ENCODE peak calls at places on chromosomes 12 and 14, in ten cellular contexts. I is H9; V is SJCRH30; C is mesenchymal stem cell; N is activated CD4-positive, alpha-beta T cell treated with anti-CD3 and anti-CD28 coated beads for 1 hour; G is WTC11; O is keratinocyte; X is tibial nerve; Z is fibroblast of the conjunctiva; A is iPS DF 19.7. J is an unnamed sample.
A peak's percentile ranks its signal among the peaks of the same experiment; 100 is the strongest.

GRCh38 chr12:109868182-109869051 is 11.9 kb downstream of the GLTP start:
- DNase-seq in N (no peak), Z (no peak), I (no peak), V (no peak), A (no peak), X (no peak), G (no peak), C (no peak), O (no peak), J (no peak)

GRCh38 chr12:72995616-72996015 is 723.4 kb downstream of the TRHDE start:
- DNase-seq in V (no peak), G (no peak), N (no peak), A (no peak), X (no peak), O (no peak), C (no peak), I (no peak), Z (no peak), J (no peak)

GRCh38 chr12:104063712-104064030 is 660 bp upstream of the HCFC2 start:
- DNase-seq in G (no peak), V (no peak), C (peak; percentile 73), Z (no peak), X (peak; percentile 22), I (no peak), O (no peak), A (no peak), N (no peak), J (no peak)

GRCh38 chr14:99730876-99731351 is 46.8 kb downstream of the CYP46A1 start:
- DNase-seq in G (peak; percentile 10), Z (no peak), I (no peak), C (no peak), A (no peak), N (no peak), V (peak; percentile 1), X (no peak), O (no peak), J (no peak)

GRCh38 chr12:120196363-120196762 is 1.8 kb upstream of the GCN1 start:
- DNase-seq in C (peak; percentile 6), N (no peak), O (no peak), I (no peak), A (no peak), Z (no peak), X (no peak), G (no peak), V (no peak), J (no peak)

GRCh38 chr12:77521458-77522115 is 309.1 kb upstream of the NAV3 start:
- DNase-seq in O (no peak), X (no peak), I (no peak), Z (peak; percentile 2), A (no peak), G (no peak), N (no peak), V (no peak), C (no peak), J (no peak)

GRCh38 chr12:13915096-13915495 is 66.3 kb downstream of the GRIN2B start:
- DNase-seq in N (no peak), C (no peak), Z (no peak), O (no peak), A (no peak), X (no peak), V (no peak), G (no peak), I (no peak), J (no peak)

GRCh38 chr14:65019944-65020566 is 33.4 kb downstream of the FNTB start:
- DNase-seq in I (peak; percentile 42), G (no peak), V (peak; percentile 13), C (peak; percentile 81), N (no peak), X (peak; percentile 60), O (no peak), Z (peak; percentile 58), A (peak; percentile 15), J (peak; percentile 85)

GRCh38 chr12:98064501-98064900 is 450.9 kb upstream of the TMPO start:
- DNase-seq in O (no peak), V (no peak), Z (no peak), A (no peak), N (no peak), C (no peak), I (no peak), X (no peak), G (no peak), J (no peak)

GRCh38 chr14:55301722-55302121 is 30.5 kb downstream of the FBXO34 start:
- DNase-seq in N (no peak), Z (peak; percentile 5), I (no peak), C (peak; percentile 67), A (no peak), O (peak; percentile 19), G (no peak), X (no peak), V (no peak), J (no peak)

GRCh38 chr14:90785474-90785873 is 30.8 kb downstream of the TTC7B start:
- DNase-seq in Z (no peak), N (no peak), G (peak; percentile 33), O (no peak), V (no peak), A (peak; percentile 9), C (no peak), I (peak; percentile 63), X (no peak), J (no peak)

GRCh38 chr12:46494424-46494823 is 121.9 kb upstream of the SLC38A2 start:
- DNase-seq in N (no peak), V (peak; percentile 40), O (no peak), X (no peak), Z (peak; percentile 55), A (peak; percentile 68), C (peak; percentile 58), G (no peak), I (no peak), J (peak; percentile 16)

GRCh38 chr14:76867536-76868452 is 41.6 kb downstream of the LRRC74A start:
- DNase-seq in I (no peak), N (peak; percentile 24), G (no peak), O (no peak), V (peak; percentile 37), C (no peak), X (no peak), Z (no peak), A (no peak), J (no peak)

GRCh38 chr14:67482765-67483164 is 5.8 kb downstream of the TMEM229B start:
- DNase-seq in Z (no peak), O (no peak), X (no peak), C (no peak), N (no peak), I (no peak), A (no peak), V (no peak), G (no peak), J (no peak)

GRCh38 chr14:59406454-59407245 is 58.5 kb downstream of the GPR135 start:
- DNase-seq in I (no peak), V (no peak), Z (no peak), O (no peak), X (no peak), A (no peak), N (no peak), C (peak; percentile 52), G (no peak), J (no peak)

GRCh38 chr14:95875831-95876768 is 532 bp upstream of the TUNAR start:
- DNase-seq in X (no peak), I (peak; percentile 76), O (no peak), G (peak; percentile 75), Z (no peak), A (no peak), V (no peak), N (no peak), C (no peak), J (no peak)

GRCh38 chr14:104966261-104967143 is 11.7 kb downstream of the AHNAK2 start:
- DNase-seq in G (no peak), C (no peak), X (no peak), Z (no peak), A (no peak), O (no peak), V (no peak), N (no peak), I (no peak), J (no peak)

GRCh38 chr12:122031342-122032216 is 9.9 kb downstream of the BCL7A start:
- DNase-seq in C (peak; percentile 44), I (peak; percentile 90), N (peak; percentile 33), A (no peak), V (peak; percentile 32), X (peak; percentile 20), G (peak; percentile 85), O (no peak), Z (no peak), J (peak; percentile 12)

GRCh38 chr14:65434216-65434850 is 21.8 kb downstream of the FUT8 start:
- DNase-seq in A (no peak), Z (no peak), N (no peak), I (no peak), V (peak; percentile 2), X (no peak), C (no peak), O (no peak), G (no peak), J (no peak)

GRCh38 chr12:54054442-54055332 is 1.1 kb downstream of the HOXC4 start:
- DNase-seq in X (no peak), Z (no peak), A (no peak), O (no peak), N (no peak), I (no peak), V (no peak), C (no peak), G (no peak), J (no peak)

GRCh38 chr12:131250028-131250950 is 296.6 kb downstream of the ADGRD1 start:
- DNase-seq in Z (no peak), O (no peak), G (no peak), I (no peak), A (no peak), V (no peak), C (no peak), N (no peak), X (peak; percentile 43), J (no peak)

GRCh38 chr14:25484194-25484593 is 434.2 kb upstream of the STXBP6 start:
- DNase-seq in C (no peak), I (no peak), N (no peak), X (no peak), O (no peak), G (no peak), V (no peak), A (no peak), Z (no peak), J (no peak)

GRCh38 chr12:117468016-117468415 is 106.6 kb upstream of the NOS1 start:
- DNase-seq in G (no peak), A (no peak), N (no peak), I (no peak), C (no peak), X (no peak), O (no peak), V (no peak), Z (no peak), J (no peak)

GRCh38 chr12:88805286-88805685 is 225.0 kb upstream of the KITLG start:
- DNase-seq in V (no peak), O (no peak), G (no peak), I (no peak), N (no peak), C (no peak), X (no peak), A (no peak), Z (peak; percentile 12), J (no peak)

GRCh38 chr12:114799574-114800487 is 115.9 kb upstream of the TBX3 start:
- DNase-seq in G (peak; percentile 21), X (no peak), I (peak; percentile 64), A (no peak), C (peak; percentile 51), Z (no peak), N (no peak), O (no peak), V (no peak), J (peak; percentile 9)

GRCh38 chr14:66043921-66044320 is 442.2 kb upstream of the CCDC196 start:
- DNase-seq in V (no peak), C (peak; percentile 48), O (no peak), Z (no peak), N (no peak), X (no peak), I (no peak), G (no peak), A (no peak), J (peak; percentile 83)

GRCh38 chr14:87241018-87241779 is 751.8 kb downstream of the GALC start:
- DNase-seq in N (no peak), V (no peak), X (no peak), A (no peak), I (no peak), O (no peak), Z (no peak), C (peak; percentile 32), G (no peak), J (no peak)

GRCh38 chr14:64296561-64296960 is 2.4 kb upstream of the ESR2 start:
- DNase-seq in N (no peak), C (peak; percentile 26), X (no peak), V (no peak), Z (no peak), G (no peak), A (no peak), O (no peak), I (no peak), J (peak; percentile 30)

J was measured in foreskin melanocyte.